ENCODE peak calls at places on chromosomes 16 and 17, in nine cellular contexts. One of them, this sample, is unnamed.

GRCh38 chr17:2054740-2055493 is at the start of gene HIC1:
- DNase-seq in Peyer's patch: peak
- DNase-seq in mammary epithelial cell: peak
- DNase-seq in left ventricle myocardium inferior: peak
- DNase-seq in HepG2: peak
- DNase-seq in psoas muscle: peak
- DNase-seq in neural progenitor cell: peak
- DNase-seq in endodermal cell: peak
- DNase-seq in heart right ventricle: peak
- DNase-seq in this sample: no peak

GRCh38 chr16:4319454-4319853 is 3.6 kb downstream of the GLIS2 start:
- DNase-seq in Peyer's patch: peak
- DNase-seq in mammary epithelial cell: peak
- DNase-seq in left ventricle myocardium inferior: no peak
- DNase-seq in HepG2: no peak
- DNase-seq in psoas muscle: peak
- DNase-seq in neural progenitor cell: no peak
- DNase-seq in endodermal cell: no peak
- DNase-seq in heart right ventricle: no peak
- DNase-seq in this sample: no peak

GRCh38 chr17:45150911-45151809 is 2.9 kb downstream of the HEXIM1 start:
- DNase-seq in Peyer's patch: no peak
- DNase-seq in mammary epithelial cell: no peak
- DNase-seq in left ventricle myocardium inferior: no peak
- DNase-seq in HepG2: no peak
- DNase-seq in psoas muscle: no peak
- DNase-seq in neural progenitor cell: no peak
- DNase-seq in endodermal cell: no peak
- DNase-seq in heart right ventricle: no peak
- DNase-seq in this sample: no peak

GRCh38 chr16:49890876-49891275 is 35.0 kb upstream of the ZNF423 start:
- DNase-seq in Peyer's patch: no peak
- DNase-seq in mammary epithelial cell: no peak
- DNase-seq in left ventricle myocardium inferior: no peak
- DNase-seq in HepG2: no peak
- DNase-seq in psoas muscle: no peak
- DNase-seq in neural progenitor cell: peak
- DNase-seq in endodermal cell: peak
- DNase-seq in heart right ventricle: no peak
- DNase-seq in this sample: no peak

GRCh38 chr16:57979006-57979585 is 8.2 kb upstream of the CNGB1 start:
- DNase-seq in Peyer's patch: no peak
- DNase-seq in mammary epithelial cell: no peak
- DNase-seq in left ventricle myocardium inferior: no peak
- DNase-seq in HepG2: no peak
- DNase-seq in psoas muscle: no peak
- DNase-seq in neural progenitor cell: no peak
- DNase-seq in endodermal cell: no peak
- DNase-seq in heart right ventricle: no peak
- DNase-seq in this sample: no peak

GRCh38 chr16:58628845-58629680 is 563 bp downstream of the CNOT1 start:
- DNase-seq in Peyer's patch: peak
- DNase-seq in mammary epithelial cell: peak
- DNase-seq in left ventricle myocardium inferior: peak
- DNase-seq in HepG2: peak
- DNase-seq in psoas muscle: peak
- DNase-seq in neural progenitor cell: peak
- DNase-seq in endodermal cell: peak
- DNase-seq in heart right ventricle: peak
- DNase-seq in this sample: peak

GRCh38 chr17:78421534-78422266 is 43.3 kb downstream of the PGS1 start:
- DNase-seq in Peyer's patch: peak
- DNase-seq in mammary epithelial cell: peak
- DNase-seq in left ventricle myocardium inferior: peak
- DNase-seq in HepG2: peak
- DNase-seq in psoas muscle: peak
- DNase-seq in neural progenitor cell: peak
- DNase-seq in endodermal cell: peak
- DNase-seq in heart right ventricle: peak
- DNase-seq in this sample: peak

GRCh38 chr17:80002690-80003490 is 32.8 kb downstream of the TBC1D16 start:
- DNase-seq in Peyer's patch: no peak
- DNase-seq in mammary epithelial cell: no peak
- DNase-seq in left ventricle myocardium inferior: no peak
- DNase-seq in HepG2: no peak
- DNase-seq in psoas muscle: no peak
- DNase-seq in neural progenitor cell: no peak
- DNase-seq in endodermal cell: no peak
- DNase-seq in heart right ventricle: no peak
- DNase-seq in this sample: no peak

GRCh38 chr16:73717266-73718057 is 579.2 kb upstream of the PSMD7 start:
- DNase-seq in Peyer's patch: no peak
- DNase-seq in mammary epithelial cell: no peak
- DNase-seq in left ventricle myocardium inferior: no peak
- DNase-seq in HepG2: no peak
- DNase-seq in psoas muscle: no peak
- DNase-seq in neural progenitor cell: no peak
- DNase-seq in endodermal cell: no peak
- DNase-seq in heart right ventricle: no peak
- DNase-seq in this sample: no peak

GRCh38 chr17:47860396-47860795 is 9.4 kb upstream of the SP6 start:
- DNase-seq in Peyer's patch: no peak
- DNase-seq in mammary epithelial cell: no peak
- DNase-seq in left ventricle myocardium inferior: no peak
- DNase-seq in HepG2: no peak
- DNase-seq in psoas muscle: no peak
- DNase-seq in neural progenitor cell: no peak
- DNase-seq in endodermal cell: no peak
- DNase-seq in heart right ventricle: no peak
- DNase-seq in this sample: no peak
- H3K27ac ChIP-seq in Peyer's patch: no peak
- H3K27ac ChIP-seq in mammary epithelial cell: no peak
- H3K27ac ChIP-seq in left ventricle myocardium inferior: no peak
- H3K27ac ChIP-seq in HepG2: no peak
- H3K27ac ChIP-seq in psoas muscle: no peak
- H3K27ac ChIP-seq in neural progenitor cell: no peak
- H3K27ac ChIP-seq in endodermal cell: no peak
- H3K27ac ChIP-seq in heart right ventricle: no peak
- H3K27ac ChIP-seq in this sample: no peak

GRCh38 chr17:31390748-31391495 is 553 bp upstream of the RAB11FIP4 start:
- DNase-seq in Peyer's patch: no peak
- DNase-seq in mammary epithelial cell: no peak
- DNase-seq in left ventricle myocardium inferior: no peak
- DNase-seq in HepG2: no peak
- DNase-seq in psoas muscle: no peak
- DNase-seq in neural progenitor cell: peak
- DNase-seq in endodermal cell: peak
- DNase-seq in heart right ventricle: no peak
- DNase-seq in this sample: no peak
- H3K4me3 ChIP-seq in Peyer's patch: peak
- H3K4me3 ChIP-seq in mammary epithelial cell: peak
- H3K4me3 ChIP-seq in left ventricle myocardium inferior: peak
- H3K4me3 ChIP-seq in HepG2: no peak
- H3K4me3 ChIP-seq in psoas muscle: peak
- H3K4me3 ChIP-seq in neural progenitor cell: peak
- H3K4me3 ChIP-seq in endodermal cell: no peak
- H3K4me3 ChIP-seq in heart right ventricle: peak
- H3K4me3 ChIP-seq in this sample: peak

DNA sequence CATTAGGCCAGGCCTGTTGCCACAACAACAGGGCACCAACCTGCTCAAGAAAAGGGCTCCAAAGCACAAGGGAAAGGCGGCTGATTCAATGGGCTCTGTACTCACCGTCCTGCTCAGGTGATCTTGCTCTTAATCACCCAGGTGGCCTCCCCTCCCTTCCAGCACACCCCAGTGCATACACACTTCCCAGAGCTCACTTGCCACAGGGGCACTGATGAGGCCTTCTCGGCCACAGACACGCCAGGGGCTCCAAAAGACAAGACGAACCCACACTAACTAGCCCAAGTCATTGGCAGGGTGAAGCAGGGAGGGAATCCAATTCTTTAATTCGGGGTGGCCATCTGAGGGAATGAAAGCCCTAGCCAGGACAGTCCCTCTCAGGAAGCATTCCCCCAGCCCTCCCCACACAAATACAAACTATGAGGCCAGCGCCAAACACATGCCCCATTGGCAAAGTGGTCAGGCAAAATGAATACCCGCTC is 1.4 kb downstream of the MYO18A start:
- DNase-seq in Peyer's patch: no peak
- DNase-seq in mammary epithelial cell: peak
- DNase-seq in left ventricle myocardium inferior: no peak
- DNase-seq in HepG2: peak
- DNase-seq in psoas muscle: no peak
- DNase-seq in neural progenitor cell: no peak
- DNase-seq in endodermal cell: peak
- DNase-seq in heart right ventricle: no peak
- DNase-seq in this sample: no peak
- H3K27ac ChIP-seq in Peyer's patch: peak
- H3K27ac ChIP-seq in mammary epithelial cell: peak
- H3K27ac ChIP-seq in left ventricle myocardium inferior: peak
- H3K27ac ChIP-seq in HepG2: peak
- H3K27ac ChIP-seq in psoas muscle: peak
- H3K27ac ChIP-seq in neural progenitor cell: no peak
- H3K27ac ChIP-seq in endodermal cell: no peak
- H3K27ac ChIP-seq in heart right ventricle: peak
- H3K27ac ChIP-seq in this sample: no peak

DNA sequence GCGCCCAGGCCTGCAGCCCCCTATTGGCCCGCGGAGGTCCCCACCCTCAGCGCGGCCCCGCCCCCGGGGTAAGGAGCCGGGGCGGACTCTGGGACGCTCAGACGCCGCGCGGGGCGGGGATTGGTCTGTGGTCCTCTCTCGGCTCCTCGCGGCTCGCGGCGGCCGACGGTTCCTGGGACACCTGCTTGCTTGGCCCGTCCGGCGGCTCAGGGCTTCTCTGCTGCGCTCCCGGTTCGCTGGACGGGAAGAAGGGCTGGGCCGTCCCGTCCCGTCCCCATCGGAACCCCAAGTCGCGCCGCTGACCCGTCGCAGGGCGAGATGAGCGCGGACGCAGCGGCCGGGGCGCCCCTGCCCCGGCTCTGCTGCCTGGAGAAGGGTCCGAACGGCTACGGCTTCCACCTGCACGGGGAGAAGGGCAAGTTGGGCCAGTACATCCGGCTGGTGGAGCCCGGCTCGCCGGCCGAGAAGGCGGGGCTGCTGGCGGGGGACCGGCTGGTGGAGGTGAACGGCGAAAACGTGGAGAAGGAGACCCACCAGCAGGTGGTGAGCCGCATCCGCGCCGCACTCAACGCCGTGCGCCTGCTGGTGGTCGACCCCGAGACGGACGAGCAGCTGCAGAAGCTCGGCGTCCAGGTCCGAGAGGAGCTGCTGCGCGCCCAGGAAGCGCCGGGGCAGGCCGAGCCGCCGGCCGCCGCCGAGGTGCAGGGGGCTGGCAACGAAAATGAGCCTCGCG is at the start of gene NHERF1:
- DNase-seq in Peyer's patch: peak
- DNase-seq in mammary epithelial cell: peak
- DNase-seq in left ventricle myocardium inferior: peak
- DNase-seq in HepG2: peak
- DNase-seq in psoas muscle: peak
- DNase-seq in neural progenitor cell: peak
- DNase-seq in endodermal cell: peak
- DNase-seq in heart right ventricle: peak
- DNase-seq in this sample: peak
- H3K4me3 ChIP-seq in Peyer's patch: peak
- H3K4me3 ChIP-seq in mammary epithelial cell: peak
- H3K4me3 ChIP-seq in left ventricle myocardium inferior: peak
- H3K4me3 ChIP-seq in HepG2: peak
- H3K4me3 ChIP-seq in psoas muscle: peak
- H3K4me3 ChIP-seq in neural progenitor cell: peak
- H3K4me3 ChIP-seq in endodermal cell: peak
- H3K4me3 ChIP-seq in heart right ventricle: peak
- H3K4me3 ChIP-seq in this sample: peak

GRCh38 chr16:76532188-76532973 is 255.2 kb downstream of the CNTNAP4 start:
- DNase-seq in Peyer's patch: no peak
- DNase-seq in mammary epithelial cell: no peak
- DNase-seq in left ventricle myocardium inferior: no peak
- DNase-seq in HepG2: peak
- DNase-seq in psoas muscle: no peak
- DNase-seq in neural progenitor cell: no peak
- DNase-seq in endodermal cell: no peak
- DNase-seq in heart right ventricle: no peak
- DNase-seq in this sample: no peak
- H3K27ac ChIP-seq in Peyer's patch: no peak
- H3K27ac ChIP-seq in mammary epithelial cell: no peak
- H3K27ac ChIP-seq in left ventricle myocardium inferior: no peak
- H3K27ac ChIP-seq in HepG2: peak
- H3K27ac ChIP-seq in psoas muscle: no peak
- H3K27ac ChIP-seq in neural progenitor cell: no peak
- H3K27ac ChIP-seq in endodermal cell: no peak
- H3K27ac ChIP-seq in heart right ventricle: no peak
- H3K27ac ChIP-seq in this sample: no peak

DNA sequence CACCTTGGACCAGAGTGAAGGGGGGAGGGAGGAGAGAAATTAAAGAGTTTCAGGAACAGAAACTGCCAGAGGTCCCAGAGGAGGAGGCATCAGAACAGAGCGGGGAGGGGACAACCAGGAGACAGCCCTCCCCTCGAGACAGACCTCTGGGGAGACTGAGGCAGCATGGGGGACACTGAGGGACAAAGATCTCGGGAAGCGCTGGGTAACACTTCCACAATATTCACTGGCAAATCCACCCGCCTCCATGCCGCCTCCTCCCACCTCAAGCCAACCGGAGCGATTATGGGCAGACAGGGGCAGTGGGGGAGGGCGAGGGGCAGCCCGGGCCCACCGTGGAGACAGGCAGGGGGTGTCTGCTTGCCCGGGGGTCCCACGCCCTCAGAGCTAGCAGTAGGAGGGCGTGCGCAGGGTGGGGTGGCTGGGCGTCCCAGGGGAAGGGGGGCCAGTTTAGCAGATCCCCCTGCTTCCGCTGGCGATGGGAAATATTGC is 1.2 kb downstream of the PCGF2 start:
- DNase-seq in Peyer's patch: no peak
- DNase-seq in mammary epithelial cell: no peak
- DNase-seq in left ventricle myocardium inferior: no peak
- DNase-seq in HepG2: no peak
- DNase-seq in psoas muscle: no peak
- DNase-seq in neural progenitor cell: no peak
- DNase-seq in endodermal cell: peak
- DNase-seq in heart right ventricle: no peak
- DNase-seq in this sample: no peak
- H3K4me3 ChIP-seq in Peyer's patch: peak
- H3K4me3 ChIP-seq in mammary epithelial cell: peak
- H3K4me3 ChIP-seq in left ventricle myocardium inferior: peak
- H3K4me3 ChIP-seq in HepG2: peak
- H3K4me3 ChIP-seq in psoas muscle: peak
- H3K4me3 ChIP-seq in neural progenitor cell: peak
- H3K4me3 ChIP-seq in endodermal cell: peak
- H3K4me3 ChIP-seq in heart right ventricle: peak
- H3K4me3 ChIP-seq in this sample: peak

GRCh38 chr17:49334744-49335512 is 27.1 kb downstream of the ZNF652 start:
- DNase-seq in Peyer's patch: no peak
- DNase-seq in mammary epithelial cell: no peak
- DNase-seq in left ventricle myocardium inferior: no peak
- DNase-seq in HepG2: no peak
- DNase-seq in psoas muscle: no peak
- DNase-seq in neural progenitor cell: no peak
- DNase-seq in endodermal cell: no peak
- DNase-seq in heart right ventricle: no peak
- DNase-seq in this sample: no peak
- H3K27ac ChIP-seq in Peyer's patch: no peak
- H3K27ac ChIP-seq in mammary epithelial cell: no peak
- H3K27ac ChIP-seq in left ventricle myocardium inferior: no peak
- H3K27ac ChIP-seq in HepG2: no peak
- H3K27ac ChIP-seq in psoas muscle: no peak
- H3K27ac ChIP-seq in neural progenitor cell: no peak
- H3K27ac ChIP-seq in endodermal cell: no peak
- H3K27ac ChIP-seq in heart right ventricle: no peak
- H3K27ac ChIP-seq in this sample: no peak